ENCODE peak calls at places on chromosomes 2 and 18, in four cellular contexts. G is B cell, L is EH, T is GM12892. P is an unnamed sample.

GRCh38 chr18:3294435-3295080 is 32.6 kb downstream of the MYL12B start:
- DNase-seq in T (no peak), L (peak), G (no peak), P (no peak)

GRCh38 chr18:3874593-3874992 is 424.6 kb downstream of the TGIF1 start:
- DNase-seq in L (no peak), G (no peak), T (no peak), P (no peak)

GRCh38 chr2:143375376-143375880 is 246.2 kb downstream of the ARHGAP15 start:
- DNase-seq in L (no peak), T (no peak), G (no peak), P (no peak)

GRCh38 chr2:54767921-54768320 is 44.5 kb downstream of the EML6 start:
- DNase-seq in T (no peak), G (no peak), L (peak), P (no peak)

GRCh38 chr18:46916551-46917107 is 678 bp downstream of the PIAS2 start:
- DNase-seq in L (peak), T (no peak), G (no peak), P (peak)

GRCh38 chr2:117958186-117958585 is 55.7 kb downstream of the CCDC93 start:
- DNase-seq in L (peak), T (no peak), G (no peak), P (no peak)

GRCh38 chr2:11412449-11412810 is 53.5 kb downstream of the E2F6 start:
- DNase-seq in L (no peak), T (no peak), G (no peak), P (no peak)

GRCh38 chr2:207692206-207693065 is 19.0 kb upstream of the CCNYL1 start:
- DNase-seq in L (peak), G (peak), T (peak), P (no peak)

GRCh38 chr2:221527759-221528444 is 44.2 kb downstream of the EPHA4 start:
- DNase-seq in L (no peak), G (no peak), T (no peak), P (no peak)

GRCh38 chr2:143545643-143546275 is 416.5 kb downstream of the ARHGAP15 start:
- DNase-seq in L (peak), G (no peak), T (no peak), P (no peak)

GRCh38 chr2:61733563-61733962 is 120.3 kb downstream of the FAM161A start:
- DNase-seq in G (no peak), T (no peak), L (no peak), P (no peak)

GRCh38 chr18:24656571-24656971 is 196.1 kb downstream of the HRH4 start:
- DNase-seq in L (peak), G (no peak), T (no peak), P (no peak)

GRCh38 chr2:234025475-234025874 is 25.0 kb upstream of the SPP2 start:
- DNase-seq in T (peak), G (peak), L (no peak), P (no peak)

GRCh38 chr2:230690439-230690838 is 22.2 kb upstream of the CAB39 start:
- DNase-seq in T (no peak), L (peak), G (no peak), P (no peak)

GRCh38 chr2:43178602-43179542 is 47.5 kb downstream of the ZFP36L2 start:
- DNase-seq in G (no peak), L (peak), T (no peak), P (no peak)

GRCh38 chr18:42861259-42861658 is 254.2 kb downstream of the RIT2 start:
- DNase-seq in T (no peak), L (no peak), G (no peak), P (no peak)

GRCh38 chr2:19845323-19845920 is 56.4 kb downstream of the TTC32 start:
- DNase-seq in L (no peak), G (no peak), T (no peak), P (no peak)

GRCh38 chr18:9746958-9747357 is 38.9 kb downstream of the RAB31 start:
- DNase-seq in L (peak), T (no peak), G (no peak), P (no peak)

GRCh38 chr2:64165696-64166095 is 21.5 kb upstream of the PELI1 start:
- DNase-seq in L (no peak), G (no peak), T (no peak), P (no peak)

GRCh38 chr2:172588931-172589330 is 33.0 kb downstream of the PDK1 start:
- DNase-seq in T (no peak), L (peak), G (no peak), P (no peak)

GRCh38 chr18:3321133-3321812 is 59.3 kb downstream of the MYL12B start:
- DNase-seq in T (no peak), G (no peak), L (peak), P (no peak)

GRCh38 chr2:28463211-28463610 is 32.6 kb upstream of the PLB1 start:
- DNase-seq in G (no peak), L (no peak), T (no peak), P (no peak)

GRCh38 chr2:54673501-54673998 is 49.9 kb upstream of the EML6 start:
- DNase-seq in T (no peak), G (peak), L (no peak), P (no peak)

GRCh38 chr2:24919100-24919976 is 699 bp downstream of the ADCY3 start:
- DNase-seq in G (peak), T (peak), L (peak), P (no peak)

GRCh38 chr2:85344356-85344954 is 9.9 kb downstream of the RETSAT start:
- DNase-seq in T (no peak), L (no peak), G (no peak), P (no peak)

GRCh38 chr2:195575021-195575420 is 82.0 kb upstream of the SLC39A10 start:
- DNase-seq in G (no peak), L (no peak), T (no peak), P (no peak)

GRCh38 chr2:133167990-133168389 is 400.3 kb downstream of the NCKAP5 start:
- DNase-seq in L (peak), G (no peak), T (no peak), P (no peak)

GRCh38 chr2:189848276-189848675 is 64.0 kb downstream of the PMS1 start:
- DNase-seq in T (no peak), L (no peak), G (no peak), P (no peak)

GRCh38 chr18:32418148-32418547 is 52.5 kb downstream of the GAREM1 start:
- DNase-seq in L (no peak), T (no peak), G (no peak), P (no peak)

GRCh38 chr2:219302412-219302968 is 6.7 kb downstream of the PTPRN start:
- DNase-seq in T (no peak), L (no peak), G (no peak), P (no peak)

GRCh38 chr2:176817061-176817565 is 395.5 kb upstream of the HNRNPA3 start:
- DNase-seq in G (no peak), T (no peak), L (no peak), P (no peak)

GRCh38 chr18:58993260-58993659 is 128.6 kb downstream of the ZNF532 start:
- DNase-seq in G (no peak), L (peak), T (no peak), P (no peak)

GRCh38 chr2:13558368-13558767 is 841.6 kb downstream of the TRIB2 start:
- DNase-seq in L (no peak), T (no peak), G (no peak), P (no peak)

GRCh38 chr2:112884869-112885502 is 26.0 kb upstream of the IL37 start:
- DNase-seq in G (peak), T (peak), L (peak), P (no peak)

P was measured in mesothelial cell of epicardium.